ENCODE peak calls at places on chromosomes 13 and 19, in eight cellular contexts. M is EH, P is astrocyte of the spinal cord, U is caudate nucleus, N is right atrium auricular region, Q is GM13977, R is EL, D is ecto neural progenitor cell. J is an unnamed sample.
A peak's percentile ranks its signal among the peaks of the same experiment; 100 is the strongest.

GRCh38 chr19:58551577-58552471 is 3.1 kb downstream of the CHMP2A start:
- DNase-seq in R (no peak), Q (no peak), M (no peak), U (no peak), N (no peak), P (no peak), D (no peak), J (no peak)

GRCh38 chr13:99265823-99266426 is 7.7 kb upstream of the GPR18 start:
- DNase-seq in U (no peak), N (no peak), M (peak; percentile 69), D (no peak), P (peak; percentile 62), R (peak; percentile 57), Q (peak; percentile 24), J (peak; percentile 52)

GRCh38 chr19:13597625-13598024 is 91.3 kb upstream of the CACNA1A start:
- DNase-seq in Q (peak; percentile 91), P (peak; percentile 61), D (peak; percentile 69), M (peak; percentile 75), U (no peak), N (peak; percentile 62), R (peak; percentile 73), J (peak; percentile 69)

GRCh38 chr13:73908809-73909208 is 225.4 kb downstream of the KLF12 start:
- DNase-seq in D (no peak), U (no peak), P (no peak), M (no peak), R (no peak), N (no peak), Q (no peak), J (no peak)

GRCh38 chr13:99150575-99151370 is 49.9 kb upstream of the UBAC2 start:
- DNase-seq in P (peak; percentile 63), N (no peak), M (peak; percentile 87), U (no peak), Q (no peak), D (no peak), R (peak; percentile 90), J (no peak)

GRCh38 chr13:113552786-113553540 is 31.6 kb upstream of the TFDP1 start:
- DNase-seq in D (no peak), Q (no peak), R (no peak), P (no peak), M (no peak), N (peak; percentile 53), U (no peak), J (no peak)

GRCh38 chr13:106533940-106534843 is 1.3 kb downstream of the EFNB2 start:
- DNase-seq in N (no peak), M (peak; percentile 74), P (peak; percentile 77), R (peak; percentile 72), D (peak; percentile 70), Q (peak; percentile 28), U (no peak), J (no peak)

GRCh38 chr19:8308891-8309291 is 733 bp upstream of the CD320 start:
- DNase-seq in P (no peak), Q (no peak), M (no peak), N (peak; percentile 54), D (no peak), U (no peak), R (no peak), J (no peak)

GRCh38 chr19:35462476-35462953 is 14.5 kb downstream of the FFAR2 start:
- DNase-seq in R (no peak), D (no peak), P (no peak), N (no peak), Q (peak; percentile 75), M (peak; percentile 4), U (no peak), J (no peak)

GRCh38 chr19:33402421-33403220 is 29.1 kb downstream of the CEBPG start:
- DNase-seq in N (no peak), M (no peak), U (no peak), P (no peak), D (no peak), R (no peak), Q (peak; percentile 26), J (no peak)

GRCh38 chr19:1786668-1787067 is 25.4 kb downstream of the ATP8B3 start:
- DNase-seq in R (no peak), P (no peak), U (no peak), N (no peak), D (no peak), Q (no peak), M (no peak), J (no peak)

GRCh38 chr19:17469371-17470203 is 737 bp upstream of the SLC27A1 start:
- DNase-seq in U (peak; percentile 74), D (peak; percentile 98), R (peak; percentile 97), P (peak; percentile 96), M (peak; percentile 97), Q (peak; percentile 88), N (peak; percentile 96), J (peak; percentile 62)

GRCh38 chr19:48999481-49000325 is 6.0 kb downstream of the RUVBL2 start:
- DNase-seq in Q (peak; percentile 67), P (peak; percentile 73), M (peak; percentile 73), U (no peak), D (peak; percentile 87), R (peak; percentile 67), N (no peak), J (no peak)

GRCh38 chr19:41323430-41324125 is 13.6 kb downstream of the CCDC97 start:
- DNase-seq in P (peak; percentile 99), U (no peak), D (no peak), Q (no peak), M (peak; percentile 98), R (peak; percentile 97), N (peak; percentile 83), J (no peak)

GRCh38 chr13:24802074-24802473 is 38.1 kb downstream of the RNF17 start:
- DNase-seq in R (peak; percentile 6), D (no peak), Q (no peak), P (no peak), N (no peak), U (no peak), M (peak; percentile 1), J (no peak)

GRCh38 chr13:21287331-21287907 is 111.0 kb downstream of the MRPL57 start:
- DNase-seq in P (no peak), M (no peak), Q (no peak), U (no peak), R (no peak), N (no peak), D (no peak), J (no peak)

GRCh38 chr13:97749174-97749573 is 204.3 kb upstream of the IPO5 start:
- DNase-seq in Q (no peak), M (peak; percentile 8), D (no peak), R (peak; percentile 18), N (no peak), U (no peak), P (no peak), J (no peak)

GRCh38 chr13:28537149-28537548 is 42.2 kb upstream of the FLT1 start:
- DNase-seq in D (no peak), U (no peak), P (no peak), N (no peak), Q (no peak), M (peak; percentile 61), R (no peak), J (no peak)

GRCh38 chr19:1672038-1672768 is 19.8 kb upstream of the TCF3 start:
- DNase-seq in Q (peak; percentile 80), N (no peak), M (peak; percentile 47), U (no peak), R (peak; percentile 37), D (peak; percentile 77), P (no peak), J (no peak)

GRCh38 chr19:33904681-33905080 is 108.0 kb downstream of the KCTD15 start:
- DNase-seq in U (no peak), R (no peak), Q (no peak), D (peak; percentile 56), P (peak; percentile 5), N (no peak), M (no peak), J (no peak)

GRCh38 chr13:93422980-93423554 is 196.5 kb downstream of the GPC6 start:
- DNase-seq in P (no peak), U (no peak), Q (no peak), N (no peak), R (no peak), D (no peak), M (no peak), J (no peak)

GRCh38 chr19:37565370-37565669 is 29.3 kb downstream of the ZNF571 start:
- DNase-seq in M (no peak), R (no peak), N (no peak), D (no peak), U (no peak), P (no peak), Q (no peak), J (no peak)